ENCODE peak calls at places on chromosomes 13 and 19, in ten cellular contexts. K, C, V, J, N, W, F, U, M and L are unnamed samples.

GRCh38 chr19:7928741-7929701 is 3.1 kb upstream of the CTXN1 start:
- DNase-seq in F (peak; percentile 63), J (peak; percentile 56), M (peak; percentile 44), N (peak; percentile 55), W (peak; percentile 89), U (peak; percentile 51), C (no peak), V (peak; percentile 79), K (peak; percentile 42), L (peak; percentile 73)

GRCh38 chr13:42548731-42549554 is 25.0 kb upstream of the TNFSF11 start:
- DNase-seq in C (no peak), U (no peak), F (no peak), V (no peak), K (no peak), J (no peak), W (no peak), M (peak; percentile 51), N (no peak), L (no peak)

GRCh38 chr19:33559996-33560395 is 38.4 kb upstream of the PEPD start:
- DNase-seq in N (no peak), F (no peak), M (no peak), J (no peak), W (no peak), V (no peak), U (no peak), C (no peak), K (no peak), L (no peak)

GRCh38 chr13:113783482-113783881 is 24.5 kb downstream of the TMEM255B start:
- DNase-seq in W (no peak), N (no peak), M (no peak), F (no peak), U (no peak), V (no peak), J (no peak), C (no peak), K (no peak), L (no peak)

GRCh38 chr13:113562085-113562749 is 22.3 kb upstream of the TFDP1 start:
- DNase-seq in U (peak; percentile 29), F (peak; percentile 43), W (peak; percentile 67), J (peak; percentile 47), K (peak; percentile 70), C (peak; percentile 47), N (peak; percentile 65), M (peak; percentile 41), V (peak; percentile 64), L (no peak)

GRCh38 chr13:105165449-105166125 is 1369.9 kb downstream of the EFNB2 start:
- DNase-seq in K (no peak), J (no peak), V (no peak), C (no peak), N (no peak), U (no peak), M (no peak), F (no peak), W (no peak), L (no peak)

GRCh38 chr19:48844472-48844871 is 8.2 kb upstream of the HSD17B14 start:
- DNase-seq in J (no peak), V (no peak), F (peak; percentile 39), N (no peak), K (no peak), M (no peak), U (no peak), C (no peak), W (peak; percentile 73), L (no peak)

GRCh38 chr19:34408421-34408820 is 4.2 kb downstream of the PDCD2L start:
- DNase-seq in J (no peak), V (no peak), K (no peak), U (no peak), F (no peak), W (no peak), C (no peak), M (no peak), N (no peak), L (no peak)

GRCh38 chr13:70408865-70409264 is 300.6 kb upstream of the KLHL1 start:
- DNase-seq in C (no peak), J (no peak), W (no peak), V (no peak), M (no peak), F (no peak), K (peak; percentile 82), U (no peak), N (no peak), L (no peak)

GRCh38 chr13:21435710-21436151 is 23.4 kb downstream of the ZDHHC20 start:
- DNase-seq in J (peak; percentile 65), W (peak; percentile 83), F (peak; percentile 35), V (peak; percentile 67), N (peak; percentile 77), M (peak; percentile 45), U (peak; percentile 13), K (no peak), C (no peak), L (peak; percentile 5)

GRCh38 chr13:22596157-22596863 is 584.5 kb upstream of the SGCG start:
- DNase-seq in M (no peak), V (peak; percentile 39), U (no peak), N (no peak), J (no peak), F (no peak), K (no peak), W (no peak), C (no peak), L (no peak)

GRCh38 chr13:27110056-27110746 is 61.4 kb downstream of the USP12 start:
- DNase-seq in W (no peak), C (no peak), V (no peak), U (no peak), F (no peak), M (no peak), K (no peak), N (no peak), J (no peak), L (no peak)

GRCh38 chr13:53298426-53298825 is 269.8 kb downstream of the OLFM4 start:
- DNase-seq in V (no peak), W (no peak), N (no peak), U (no peak), C (no peak), M (no peak), J (no peak), F (no peak), K (no peak), L (no peak)